ENCODE peak calls at places on chromosomes 2 and 18, in nine cellular contexts. D, V, X, W, A, N, R, Y and I are unnamed samples.

GRCh38 chr2:38653715-38654494 is 12.0 kb upstream of the GALM start:
- DNase-seq in A (no peak), X (no peak), N (no peak), R (no peak), D (no peak), Y (no peak), W (no peak), V (no peak), I (no peak)

GRCh38 chr2:189424956-189425355 is 16.3 kb upstream of the WDR75 start:
- DNase-seq in X (no peak), N (no peak), D (no peak), W (no peak), A (no peak), Y (no peak), R (no peak), V (no peak), I (no peak)

GRCh38 chr2:12350821-12351220 is 365.9 kb upstream of the TRIB2 start:
- DNase-seq in Y (no peak), X (no peak), D (no peak), A (no peak), N (no peak), R (no peak), W (no peak), V (no peak), I (no peak)

GRCh38 chr2:238143239-238143951 is 4.9 kb downstream of the KLHL30 start:
- DNase-seq in W (no peak), V (no peak), D (peak; percentile 88), X (peak; percentile 70), N (no peak), A (no peak), Y (peak; percentile 81), R (no peak), I (no peak)

GRCh38 chr2:30165050-30165520 is 18.3 kb downstream of the YPEL5 start:
- DNase-seq in X (no peak), Y (no peak), N (peak; percentile 79), R (peak; percentile 62), A (peak; percentile 90), W (peak; percentile 55), D (no peak), V (peak; percentile 24), I (peak; percentile 83)

GRCh38 chr2:164697688-164698290 is 76.5 kb upstream of the GRB14 start:
- DNase-seq in W (no peak), N (no peak), Y (no peak), A (no peak), R (no peak), D (no peak), X (no peak), V (no peak), I (no peak)

GRCh38 chr2:180124273-180124881 is 117.3 kb upstream of the CWC22 start:
- DNase-seq in W (peak; percentile 4), D (no peak), X (no peak), R (peak; percentile 9), A (peak; percentile 59), N (no peak), V (no peak), Y (no peak), I (peak; percentile 34)

GRCh38 chr2:164599954-164600589 is 21.2 kb downstream of the GRB14 start:
- DNase-seq in X (no peak), Y (no peak), N (peak; percentile 29), V (no peak), W (peak; percentile 35), D (no peak), A (peak; percentile 87), R (peak; percentile 73), I (peak; percentile 33)

GRCh38 chr2:136212426-136213378 is 94.8 kb upstream of the CXCR4 start:
- DNase-seq in D (no peak), R (no peak), A (no peak), Y (no peak), X (no peak), V (no peak), W (no peak), N (no peak), I (no peak)

GRCh38 chr2:145185696-145186095 is 665.8 kb upstream of the ZEB2 start:
- DNase-seq in N (no peak), V (no peak), Y (no peak), W (no peak), X (no peak), D (no peak), A (peak; percentile 18), R (no peak), I (no peak)

GRCh38 chr2:37671013-37671815 is at the start of gene CDC42EP3:
- DNase-seq in D (peak; percentile 73), V (peak; percentile 67), X (peak; percentile 96), Y (peak; percentile 79), A (no peak), W (peak; percentile 83), R (peak; percentile 72), N (no peak), I (peak; percentile 93)

GRCh38 chr18:75043478-75043877 is 165.5 kb downstream of the PTGR3 start:
- DNase-seq in X (no peak), D (no peak), W (no peak), V (no peak), A (no peak), R (no peak), N (no peak), Y (no peak), I (no peak)

GRCh38 chr18:75045249-75045648 is 163.7 kb downstream of the PTGR3 start:
- DNase-seq in N (no peak), V (no peak), D (no peak), R (no peak), A (no peak), X (no peak), W (no peak), Y (no peak), I (no peak)

GRCh38 chr18:75044791-75045190 is 164.1 kb downstream of the PTGR3 start:
- DNase-seq in Y (no peak), R (no peak), W (no peak), A (no peak), N (no peak), V (no peak), D (no peak), X (peak; percentile 17), I (no peak)

GRCh38 chr18:75044296-75044695 is 164.6 kb downstream of the PTGR3 start:
- DNase-seq in D (no peak), A (no peak), R (no peak), N (no peak), W (no peak), Y (no peak), X (no peak), V (no peak), I (no peak)

DNA sequence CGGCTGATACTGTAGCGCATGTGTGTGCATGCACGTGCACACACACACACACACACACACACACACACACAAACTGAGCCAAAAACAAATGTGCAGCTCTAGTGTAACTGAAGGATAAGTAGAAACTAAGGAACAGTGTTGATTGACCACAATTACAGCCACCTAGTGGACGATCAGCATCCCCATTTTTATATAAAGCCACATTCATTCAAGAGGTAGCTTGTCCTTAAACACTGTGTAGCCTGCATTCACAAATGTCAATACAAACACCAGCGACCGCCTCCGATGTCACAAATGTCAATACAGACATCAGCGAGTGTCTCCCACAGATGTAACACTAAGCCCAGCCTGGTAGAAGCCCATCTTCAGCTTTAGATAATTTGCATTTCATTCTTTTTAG is 167.4 kb downstream of the PTGR3 start:
- DNase-seq in X (no peak), R (no peak), V (no peak), W (no peak), D (no peak), A (peak; percentile 17), Y (no peak), N (no peak), I (no peak)
- TF ChIP-seq CTCF in X (peak; percentile 50), R (peak; percentile 55), V (peak; percentile 43), W (no peak), D (peak; percentile 12), A (peak; percentile 68), Y (no peak), N (peak; percentile 10), I (peak; percentile 8)

GRCh38 chr18:12278765-12279682 is 24.9 kb downstream of the CIDEA start:
- DNase-seq in R (peak; percentile 65), X (peak; percentile 88), V (peak; percentile 47), D (peak; percentile 75), A (peak; percentile 95), N (no peak), W (peak; percentile 65), Y (peak; percentile 97), I (no peak)
- TF ChIP-seq CTCF in R (no peak), X (peak; percentile 47), V (peak; percentile 29), D (peak; percentile 9), A (peak; percentile 35), N (no peak), W (no peak), Y (no peak), I (no peak)

GRCh38 chr2:10142640-10142965 is 20.1 kb downstream of the RRM2 start:
- DNase-seq in R (no peak), D (no peak), Y (no peak), N (no peak), V (no peak), X (no peak), W (no peak), A (no peak), I (no peak)

GRCh38 chr2:10141736-10142639 is 19.4 kb downstream of the RRM2 start:
- DNase-seq in Y (no peak), R (peak; percentile 42), W (peak; percentile 36), A (no peak), X (peak; percentile 73), N (no peak), V (no peak), D (no peak), I (no peak)

GRCh38 chr2:10139536-10139935 is 17.0 kb downstream of the RRM2 start:
- DNase-seq in W (no peak), N (no peak), R (no peak), X (no peak), Y (no peak), A (no peak), D (no peak), V (no peak), I (no peak)

GRCh38 chr2:10137053-10137843 is 14.7 kb downstream of the RRM2 start:
- DNase-seq in V (no peak), D (no peak), Y (no peak), A (no peak), X (no peak), R (no peak), W (no peak), N (no peak), I (no peak)

GRCh38 chr2:10140841-10141610 is 18.5 kb downstream of the RRM2 start:
- DNase-seq in Y (no peak), W (no peak), R (no peak), D (no peak), X (no peak), N (no peak), V (no peak), A (no peak), I (no peak)
- TF ChIP-seq CTCF in Y (no peak), W (no peak), R (no peak), D (no peak), X (no peak), N (no peak), V (peak; percentile 13), A (peak; percentile 37), I (no peak)

DNA sequence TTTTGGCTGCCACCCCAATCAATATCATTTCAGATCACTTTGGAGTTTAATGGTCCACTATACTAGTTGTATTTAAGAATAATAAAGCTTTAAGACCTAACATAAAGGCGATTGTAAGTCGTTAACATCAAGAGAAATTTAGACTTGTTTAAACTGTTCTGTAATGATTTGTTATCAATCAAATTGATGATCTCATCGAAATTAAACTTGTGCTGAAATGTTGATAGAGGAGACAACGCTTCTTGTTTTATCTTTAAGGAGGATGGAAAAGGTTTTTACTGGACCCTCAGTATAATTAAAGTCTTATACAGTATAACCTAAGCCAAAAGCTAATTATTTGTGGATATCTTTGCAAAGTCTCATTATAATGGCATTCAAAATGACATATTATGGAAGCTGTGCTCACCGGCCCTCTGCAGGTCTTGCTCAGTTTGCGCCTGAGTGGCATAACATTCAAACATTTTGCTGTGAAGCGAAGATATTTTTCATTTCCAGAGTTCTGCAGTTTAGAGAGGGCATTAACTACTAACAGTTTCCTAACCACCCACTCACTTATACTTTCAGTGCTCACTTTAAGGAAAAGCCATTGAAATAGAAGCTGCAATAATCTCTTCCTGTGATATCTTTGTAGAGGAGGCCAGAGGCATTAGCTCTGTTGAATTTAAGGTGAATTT is 1.4 kb upstream of the SERTAD2 start:
- DNase-seq in R (no peak), Y (no peak), W (no peak), N (no peak), V (no peak), X (no peak), D (no peak), A (no peak), I (no peak)
- TF ChIP-seq CTCF in R (peak; percentile 15), Y (no peak), W (peak; percentile 26), N (peak; percentile 44), V (peak; percentile 47), X (peak; percentile 35), D (no peak), A (peak; percentile 59), I (peak; percentile 4)